ENCODE peak calls at places on chromosomes 1 and 21, in eight cellular contexts. W is GOT3, N is IMR-90, B is RKO, D is activated gamma-delta T cell, C is brain microvascular endothelial cell, U is right atrium auricular region, G is ovary. Y is an unnamed sample.

GRCh38 chr1:40421694-40422384 is 28.4 kb upstream of the ZFP69B start:
- DNase-seq in U (no peak), B (no peak), C (no peak), N (peak), G (no peak), D (no peak), W (no peak), Y (peak)

GRCh38 chr1:86750530-86750929 is 46.2 kb downstream of the SH3GLB1 start:
- DNase-seq in G (no peak), B (peak), N (no peak), W (no peak), U (no peak), D (no peak), C (no peak), Y (no peak)

GRCh38 chr21:31557956-31558838 is 101.3 kb upstream of the SOD1 start:
- DNase-seq in G (peak), W (no peak), N (no peak), C (peak), U (no peak), D (no peak), B (no peak), Y (peak)

GRCh38 chr1:195520757-195521156 is 1087.5 kb downstream of the KCNT2 start:
- DNase-seq in G (no peak), N (no peak), C (no peak), W (no peak), D (no peak), U (no peak), B (no peak), Y (no peak)

GRCh38 chr21:45019076-45019886 is 55.1 kb upstream of the ADARB1 start:
- DNase-seq in W (no peak), B (no peak), N (no peak), D (no peak), C (peak), U (no peak), G (peak), Y (no peak)

GRCh38 chr1:229285424-229285823 is 14.5 kb downstream of the RAB4A start:
- DNase-seq in G (no peak), N (no peak), B (no peak), U (no peak), D (no peak), C (no peak), W (no peak), Y (no peak)

GRCh38 chr1:227734546-227734857 is 600 bp downstream of the JMJD4 start:
- DNase-seq in U (no peak), G (no peak), D (no peak), C (no peak), B (no peak), W (no peak), N (no peak), Y (no peak)

GRCh38 chr1:8259498-8260290 is 58.2 kb upstream of the SLC45A1 start:
- DNase-seq in N (peak), B (no peak), D (no peak), G (peak), C (peak), W (no peak), U (no peak), Y (peak)

GRCh38 chr1:226029093-226029496 is 30.0 kb upstream of the SDE2 start:
- DNase-seq in D (no peak), W (no peak), N (no peak), G (no peak), C (no peak), U (no peak), B (no peak), Y (no peak)

GRCh38 chr1:245986404-245987221 is 520.5 kb downstream of the SMYD3 start:
- DNase-seq in G (no peak), U (no peak), W (no peak), B (no peak), D (no peak), N (peak), C (peak), Y (peak)

GRCh38 chr1:200954434-200954833 is 59.7 kb downstream of the INAVA start:
- DNase-seq in N (no peak), D (no peak), U (no peak), G (no peak), C (no peak), W (no peak), B (no peak), Y (no peak)

GRCh38 chr1:51535006-51535592 is 16.0 kb upstream of the EPS15 start:
- DNase-seq in U (peak), B (peak), W (no peak), N (peak), C (peak), D (no peak), G (peak), Y (peak)

GRCh38 chr1:154839691-154840090 is 30.4 kb downstream of the KCNN3 start:
- DNase-seq in U (no peak), N (peak), D (no peak), G (no peak), B (no peak), C (no peak), W (no peak), Y (no peak)

GRCh38 chr1:214516434-214517326 is 34.7 kb downstream of the PTPN14 start:
- DNase-seq in N (no peak), U (no peak), C (no peak), D (no peak), W (no peak), B (no peak), G (no peak), Y (no peak)

GRCh38 chr1:69871412-69871811 is 303.7 kb downstream of the LRRC7 start:
- DNase-seq in W (no peak), G (no peak), B (no peak), U (no peak), D (no peak), C (no peak), N (no peak), Y (no peak)